ENCODE peak calls at places on chromosomes 2 and 18, in nine cellular contexts. R is fibroblast of mammary gland, E is neuronal stem cell, I is HepG2, W is ascending aorta, Y is endodermal cell, Q is adrenal gland, D is astrocyte of the spinal cord, K is mucosa of descending colon. M is an unnamed sample.
A peak's percentile ranks its signal among the peaks of the same experiment; 100 is the strongest.

GRCh38 chr2:36376319-36376765 is 20.8 kb downstream of the CRIM1 start:
- DNase-seq in D (peak; percentile 66), Y (no peak), R (no peak), I (peak; percentile 93), E (no peak), W (peak; percentile 81), Q (peak; percentile 80), K (peak; percentile 89), M (no peak)

GRCh38 chr2:63790913-63791312 is 50.8 kb upstream of the UGP2 start:
- DNase-seq in Y (no peak), W (peak; percentile 76), R (peak; percentile 97), D (peak; percentile 87), Q (peak; percentile 43), I (no peak), E (no peak), K (no peak), M (peak; percentile 94)

GRCh38 chr18:76256897-76257500 is 238.0 kb downstream of the ZNF516 start:
- DNase-seq in W (no peak), E (no peak), K (peak; percentile 16), I (peak; percentile 22), R (peak; percentile 68), Y (peak; percentile 74), D (peak; percentile 71), Q (peak; percentile 31), M (peak; percentile 40)

GRCh38 chr2:71714601-71715240 is 261.4 kb downstream of the DYSF start:
- DNase-seq in Y (no peak), R (no peak), D (no peak), E (no peak), W (peak; percentile 31), K (no peak), Q (no peak), I (no peak), M (no peak)

GRCh38 chr2:26292646-26293045 is 47.9 kb downstream of the HADHB start:
- DNase-seq in W (no peak), I (peak; percentile 45), D (peak; percentile 27), R (peak; percentile 67), E (no peak), K (no peak), Y (no peak), Q (no peak), M (no peak)

GRCh38 chr2:42964444-42965081 is 172.2 kb upstream of the HAAO start:
- DNase-seq in K (no peak), W (peak; percentile 91), I (no peak), E (no peak), D (peak; percentile 97), Y (peak; percentile 40), Q (no peak), R (peak; percentile 97), M (peak; percentile 94)

GRCh38 chr2:142332196-142332595 is 201.4 kb upstream of the LRP1B start:
- DNase-seq in Y (no peak), D (no peak), Q (no peak), K (no peak), W (no peak), R (no peak), E (no peak), I (no peak), M (no peak)

GRCh38 chr2:152200562-152201465 is 25.3 kb upstream of the STAM2 start:
- DNase-seq in I (peak; percentile 77), W (peak; percentile 94), E (no peak), Y (peak; percentile 89), Q (peak; percentile 90), D (peak; percentile 97), R (peak; percentile 98), K (peak; percentile 72), M (peak; percentile 87)

GRCh38 chr2:45331034-45331786 is 279.9 kb downstream of the SRBD1 start:
- DNase-seq in D (no peak), Y (peak; percentile 60), K (peak; percentile 2), Q (no peak), I (peak; percentile 53), E (no peak), R (peak; percentile 59), W (no peak), M (no peak)

GRCh38 chr2:235614900-235615712 is 121.3 kb downstream of the AGAP1 start:
- DNase-seq in E (no peak), R (peak; percentile 85), I (peak; percentile 53), W (peak; percentile 81), Q (peak; percentile 34), D (peak; percentile 48), Y (no peak), K (no peak), M (peak; percentile 79)

DNA sequence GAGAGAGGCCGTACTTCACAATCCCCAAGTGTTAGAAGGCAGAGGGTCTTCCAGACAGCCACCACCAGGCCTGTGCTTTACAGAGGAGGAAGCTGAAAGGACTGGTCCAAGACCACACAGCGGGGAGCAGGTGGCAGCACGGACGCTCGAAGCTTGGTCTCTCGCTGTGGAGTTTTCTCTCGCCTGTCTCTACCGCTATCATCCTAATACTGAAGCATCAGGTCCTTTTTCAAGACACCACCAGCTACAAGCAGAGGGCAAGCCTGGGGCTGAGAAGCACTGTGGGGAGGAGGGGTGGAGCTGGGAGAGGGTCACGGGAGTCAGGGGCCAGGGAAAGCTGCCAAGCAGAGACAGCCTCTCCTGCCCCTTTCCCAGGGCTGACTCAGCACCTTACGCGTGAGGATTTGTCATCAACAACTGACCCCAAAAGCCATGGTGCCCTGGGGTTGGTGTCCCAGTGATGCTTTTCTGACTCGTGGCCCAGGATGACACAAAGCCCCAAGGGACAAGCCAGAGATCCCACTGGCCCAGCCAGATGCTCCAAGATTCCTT is 31.8 kb upstream of the FOSL2 start:
- DNase-seq in W (no peak), R (peak; percentile 90), D (peak; percentile 61), Q (peak; percentile 89), Y (peak; percentile 69), E (no peak), K (no peak), I (no peak), M (peak; percentile 68)
- H3K4me3 ChIP-seq in W (no peak overlapping the region), R (no peak overlapping the region), D (no peak overlapping the region), Q (no peak overlapping the region), Y (no peak overlapping the region), E (no peak overlapping the region), K (no peak overlapping the region), I (no peak overlapping the region), M (no peak overlapping the region)

GRCh38 chr2:64932327-64933216 is 56.6 kb upstream of the SLC1A4 start:
- DNase-seq in I (no peak), Q (no peak), W (no peak), R (no peak), E (no peak), D (no peak), K (no peak), Y (no peak), M (no peak)
- H3K4me3 ChIP-seq in I (no peak overlapping the region), Q (no peak overlapping the region), W (no peak overlapping the region), R (no peak overlapping the region), E (no peak overlapping the region), D (no peak overlapping the region), K (no peak overlapping the region), Y (no peak overlapping the region), M (no peak overlapping the region)

GRCh38 chr18:26656401-26656943 is 108.1 kb upstream of the KCTD1 start:
- DNase-seq in W (no peak), Y (no peak), D (no peak), K (peak; percentile 16), I (no peak), E (peak; percentile 12), R (no peak), Q (no peak), M (no peak)

GRCh38 chr18:26654173-26655009 is 106.0 kb upstream of the KCTD1 start:
- DNase-seq in E (no peak), K (no peak), Y (no peak), Q (no peak), R (no peak), W (no peak), I (no peak), D (no peak), M (no peak)

GRCh38 chr18:26655614-26656400 is 107.5 kb upstream of the KCTD1 start:
- DNase-seq in E (peak; percentile 51), K (peak; percentile 59), I (no peak), R (peak; percentile 31), Q (peak; percentile 76), W (peak; percentile 72), D (peak; percentile 58), Y (peak; percentile 89), M (no peak)

GRCh38 chr18:26656944-26657536 is 108.7 kb upstream of the KCTD1 start:
- DNase-seq in E (peak; percentile 54), Q (peak; percentile 75), W (peak; percentile 87), K (peak; percentile 74), D (peak; percentile 71), R (peak; percentile 49), Y (peak; percentile 86), I (peak; percentile 6), M (peak; percentile 12)

DNA sequence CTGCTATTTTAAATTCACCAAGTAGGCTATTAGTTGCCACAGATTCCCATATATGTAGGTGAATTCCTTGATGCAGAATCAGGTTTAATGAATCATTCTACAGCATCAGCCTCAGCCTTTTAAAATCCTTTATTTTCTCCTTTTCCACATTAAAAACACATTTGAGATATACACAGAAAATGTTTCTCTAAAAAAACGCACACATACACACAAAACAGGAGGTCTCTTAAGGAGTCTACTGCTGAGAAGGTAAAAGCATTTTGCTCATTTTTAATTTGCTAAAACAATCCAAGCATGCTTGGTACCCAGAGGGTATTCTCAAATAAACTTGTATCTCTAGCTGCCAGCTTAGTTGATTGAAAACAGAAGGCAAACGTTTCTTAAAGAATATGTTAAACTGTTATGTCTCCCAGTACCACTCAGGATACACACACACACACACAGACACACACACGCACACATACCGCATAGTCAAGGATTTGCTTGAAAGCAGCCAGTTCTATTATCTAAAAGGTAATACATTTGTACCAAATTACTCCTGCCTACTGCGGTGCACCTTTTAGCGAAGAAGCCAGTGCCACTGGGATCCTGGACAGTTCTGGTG is 106.8 kb upstream of the KCTD1 start:
- DNase-seq in Q (no peak), Y (no peak), R (peak; percentile 21), W (no peak), E (peak; percentile 23), I (no peak), D (peak; percentile 28), K (no peak), M (no peak)
- H3K4me3 ChIP-seq in Q (peak overlapping the region; percentile 92), Y (peak overlapping the region; percentile 75), R (no peak overlapping the region), W (peak overlapping the region; percentile 97), E (no peak overlapping the region), I (no peak overlapping the region), D (no peak overlapping the region), K (no peak overlapping the region), M (peak overlapping the region; percentile 73)

DNA sequence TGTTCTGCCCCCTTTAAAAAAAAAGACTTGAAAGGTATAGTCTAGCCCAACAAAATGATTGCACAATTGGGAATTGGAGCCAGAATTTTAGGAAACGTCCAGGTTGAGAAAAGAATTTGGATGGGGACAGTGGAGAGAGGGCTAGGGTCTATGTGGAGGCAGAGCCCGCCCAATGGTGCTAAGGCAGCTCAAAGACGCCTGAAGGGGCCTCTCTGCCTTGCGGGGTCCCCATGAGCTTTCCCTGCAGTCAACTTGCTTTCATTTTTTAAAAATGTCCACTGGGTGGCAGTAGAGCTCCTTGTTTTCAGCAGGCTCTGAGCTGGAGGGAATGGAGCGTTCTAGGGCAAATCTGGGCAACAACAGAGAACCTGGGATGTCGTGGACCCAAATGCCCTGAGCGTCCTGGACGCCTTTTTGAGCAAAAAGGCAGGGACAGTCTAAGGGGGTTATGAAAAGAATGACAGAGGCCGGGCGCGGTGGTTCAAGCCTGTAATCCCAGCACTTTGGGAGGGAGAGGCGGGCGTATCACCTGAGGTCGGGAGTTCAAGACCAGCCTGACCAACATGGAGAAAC is 40.2 kb upstream of the ITM2C start:
- DNase-seq in Q (peak; percentile 59), E (peak; percentile 89), D (peak; percentile 78), K (peak; percentile 74), I (peak; percentile 87), Y (peak; percentile 87), R (peak; percentile 81), W (peak; percentile 72), M (peak; percentile 39)
- H3K4me3 ChIP-seq in Q (peak overlapping the region; percentile 48), E (no peak overlapping the region), D (peak overlapping the region; percentile 16), K (no peak overlapping the region), I (no peak overlapping the region), Y (no peak overlapping the region), R (peak overlapping the region; percentile 14), W (peak overlapping the region; percentile 46), M (peak overlapping the region; percentile 38)

GRCh38 chr18:74540689-74541421 is 6.6 kb downstream of the CNDP1 start:
- DNase-seq in E (no peak), K (no peak), D (no peak), Y (peak; percentile 37), Q (no peak), I (no peak), W (no peak), R (no peak), M (no peak)
- H3K4me3 ChIP-seq in E (no peak overlapping the region), K (no peak overlapping the region), D (no peak overlapping the region), Y (no peak overlapping the region), Q (no peak overlapping the region), I (no peak overlapping the region), W (no peak overlapping the region), R (no peak overlapping the region), M (no peak overlapping the region)

M was measured in skeletal muscle cell.